ENCODE peak calls at places on chromosomes 12 and 14, in eight cellular contexts. P is GM13977, W is cardiac fibroblast, G is ovary, O is left ventricle myocardium inferior, S is BE2C, U is Calu3, N is OCI-LY7. V is an unnamed sample.

GRCh38 chr14:103723176-103724081 is 7.8 kb downstream of the ZFYVE21 start:
- DNase-seq in G (no peak), S (no peak), W (peak; percentile 21), P (no peak), O (no peak), U (no peak), N (no peak), V (no peak)

GRCh38 chr12:113796852-113797534 is 169.1 kb downstream of the RBM19 start:
- DNase-seq in N (no peak), U (no peak), G (no peak), W (no peak), P (no peak), S (no peak), O (no peak), V (no peak)

GRCh38 chr14:85257287-85257686 is 272.7 kb upstream of the FLRT2 start:
- DNase-seq in S (no peak), U (no peak), G (no peak), P (no peak), O (no peak), N (no peak), W (no peak), V (no peak)

GRCh38 chr14:97788364-97788763 is 991.2 kb downstream of the VRK1 start:
- DNase-seq in U (no peak), O (no peak), P (no peak), N (no peak), S (no peak), G (no peak), W (no peak), V (no peak)

GRCh38 chr12:1839464-1839863 is 19.1 kb downstream of the LRTM2 start:
- DNase-seq in S (no peak), O (no peak), P (no peak), W (no peak), N (no peak), U (no peak), G (no peak), V (no peak)

GRCh38 chr14:99194136-99194535 is 77.9 kb downstream of the BCL11B start:
- DNase-seq in P (no peak), W (no peak), N (no peak), O (no peak), G (no peak), S (no peak), U (no peak), V (no peak)

GRCh38 chr12:8145754-8146415 is 10.9 kb upstream of the ZNF705A start:
- DNase-seq in P (no peak), U (no peak), W (peak; percentile 93), S (peak; percentile 42), O (peak; percentile 50), G (peak; percentile 21), N (no peak), V (peak; percentile 35)

GRCh38 chr14:52012635-52013034 is 23.3 kb downstream of the RTRAF start:
- DNase-seq in W (peak; percentile 95), U (no peak), P (no peak), N (no peak), S (peak; percentile 30), G (peak; percentile 49), O (peak; percentile 76), V (no peak)

DNA sequence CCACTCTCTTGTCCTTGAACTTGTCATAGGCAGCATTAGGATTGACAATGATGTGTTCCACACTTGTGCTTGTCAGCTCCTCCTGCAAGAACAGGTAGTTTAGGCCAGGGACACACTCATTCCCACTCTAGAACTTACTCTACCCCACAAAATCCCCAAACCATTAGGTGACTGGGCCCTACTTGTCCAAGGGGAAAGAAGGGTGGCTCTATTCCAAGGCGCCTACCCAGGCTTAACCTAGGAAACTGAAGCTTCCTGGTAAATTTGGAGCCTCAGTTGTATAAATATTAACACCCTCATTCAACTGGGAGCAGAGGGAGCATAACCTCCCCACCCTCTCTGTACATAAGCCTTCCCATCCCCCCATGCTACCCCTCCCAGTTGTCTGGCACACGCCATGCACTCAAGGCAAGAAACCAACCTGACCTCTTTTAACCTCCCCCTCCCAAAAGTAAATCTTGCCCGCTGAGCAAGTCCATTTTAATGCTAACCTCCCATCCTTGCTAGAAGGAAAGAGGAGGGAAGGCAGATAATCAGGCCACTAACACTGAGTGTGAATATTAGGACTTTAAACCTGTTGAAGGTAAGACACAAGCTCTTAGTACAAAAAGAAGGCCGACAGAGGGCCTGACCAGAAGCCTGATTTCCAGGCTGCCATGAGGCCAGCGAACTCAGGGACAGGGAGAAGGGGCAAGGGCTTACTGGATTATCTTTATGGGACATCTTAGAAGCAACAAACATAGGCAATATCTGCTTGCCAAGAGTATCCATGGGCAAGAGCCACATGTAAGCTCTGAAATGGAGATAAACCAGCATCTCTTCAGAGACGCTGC is 11.0 kb downstream of the DCTN2 start:
- DNase-seq in O (no peak), W (no peak), N (no peak), U (no peak), S (no peak), G (no peak), P (no peak), V (no peak)
- TF ChIP-seq CTCF in O (no peak), W (no peak), N (no peak), U (no peak), S (no peak), G (no peak), P (no peak), V (no peak)

GRCh38 chr12:44875417-44875953 is 630 bp downstream of the NELL2 start:
- DNase-seq in S (no peak), N (peak; percentile 4), P (peak; percentile 25), O (no peak), W (no peak), G (no peak), U (no peak), V (peak; percentile 39)

GRCh38 chr12:44873898-44874297 is 2.2 kb downstream of the NELL2 start:
- DNase-seq in O (no peak), G (no peak), P (peak; percentile 9), S (no peak), U (no peak), W (peak; percentile 12), N (peak; percentile 41), V (no peak)

GRCh38 chr12:44875954-44876553 is at the start of gene NELL2:
- DNase-seq in W (peak; percentile 26), S (peak; percentile 48), P (peak; percentile 75), U (peak; percentile 24), G (no peak), O (no peak), N (peak; percentile 24), V (peak; percentile 74)

GRCh38 chr12:44874981-44875416 is 1.1 kb downstream of the NELL2 start:
- DNase-seq in G (no peak), S (no peak), N (peak; percentile 18), U (no peak), P (peak; percentile 30), O (no peak), W (no peak), V (peak; percentile 17)

DNA sequence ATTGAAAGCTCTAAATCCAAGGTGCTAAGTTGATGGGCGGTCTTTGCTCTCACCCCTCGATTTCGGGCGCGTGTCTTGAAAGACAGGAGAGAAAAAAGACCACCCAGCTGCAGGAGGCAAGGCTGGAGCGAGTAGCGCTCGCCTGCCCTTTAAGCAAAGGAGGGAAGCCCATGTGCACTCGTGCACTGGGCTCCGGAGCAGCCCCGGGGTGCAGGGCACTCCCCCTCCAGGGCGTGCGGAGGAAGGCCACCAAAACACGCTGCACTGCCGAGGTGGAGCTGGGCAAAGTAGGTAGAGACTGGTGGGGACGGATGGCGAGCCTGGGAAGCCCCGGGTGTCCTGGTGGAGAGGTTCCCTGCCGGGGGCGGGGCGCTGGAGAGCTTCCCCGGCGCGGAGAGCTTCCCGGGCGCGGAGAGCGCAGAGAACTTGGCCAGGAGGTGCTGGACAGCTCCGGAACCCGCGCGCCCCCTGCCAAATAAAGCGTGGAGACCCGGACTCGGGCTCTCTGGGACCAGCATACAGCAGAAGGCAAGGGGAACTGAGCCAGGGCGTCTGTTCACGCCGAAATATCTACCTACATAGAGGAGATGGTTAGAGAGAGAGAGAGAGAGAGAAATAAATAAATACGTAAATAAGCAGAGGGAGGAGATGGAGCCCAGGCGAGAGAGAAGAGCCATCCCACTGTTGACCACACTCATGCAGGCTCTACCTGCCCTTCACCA is 600 bp upstream of the NELL2 start:
- DNase-seq in W (peak; percentile 19), S (peak; percentile 27), G (no peak), O (no peak), N (peak; percentile 22), U (peak; percentile 24), P (peak; percentile 44), V (peak; percentile 87)
- TF ChIP-seq CTCF in W (peak; percentile 3), S (no peak), G (no peak), O (no peak), N (peak; percentile 6), U (no peak), P (no peak), V (no peak)

GRCh38 chr12:42915426-42915825 is 325.9 kb upstream of the PRICKLE1 start:
- DNase-seq in P (no peak), U (no peak), W (no peak), N (no peak), O (no peak), G (no peak), S (no peak), V (no peak)

GRCh38 chr12:42905419-42905705 is 315.8 kb upstream of the PRICKLE1 start:
- DNase-seq in O (no peak), N (no peak), U (no peak), P (no peak), W (no peak), S (no peak), G (no peak), V (no peak)

GRCh38 chr12:42912367-42912766 is 322.8 kb upstream of the PRICKLE1 start:
- DNase-seq in P (no peak), O (no peak), W (no peak), U (no peak), N (no peak), G (no peak), S (no peak), V (no peak)

GRCh38 chr12:42916143-42916542 is 326.6 kb upstream of the PRICKLE1 start:
- DNase-seq in G (no peak), N (no peak), P (no peak), W (no peak), S (no peak), U (peak; percentile 4), O (no peak), V (no peak)

DNA sequence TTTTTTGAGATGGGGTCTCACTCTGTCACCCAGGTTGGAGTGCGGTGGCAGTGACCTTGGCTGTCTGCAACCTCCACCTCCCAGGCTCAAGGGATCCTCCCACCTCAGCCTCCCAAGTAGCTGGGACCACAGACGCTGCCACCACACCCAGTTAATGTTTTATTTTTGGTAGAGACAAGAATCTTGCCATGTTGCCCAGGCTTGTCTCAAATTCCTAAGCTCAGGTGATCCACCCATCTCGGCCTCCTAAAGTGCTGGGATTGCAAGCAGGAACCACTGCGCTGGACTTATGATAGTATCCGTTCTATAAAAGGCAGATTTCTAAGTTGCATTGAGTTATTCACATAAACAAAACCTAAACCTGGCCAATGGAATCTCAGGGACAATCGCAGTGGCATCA is 321.1 kb upstream of the PRICKLE1 start:
- DNase-seq in U (no peak), O (no peak), N (no peak), P (no peak), S (no peak), G (no peak), W (no peak), V (no peak)
- TF ChIP-seq CTCF in U (no peak), O (no peak), N (no peak), P (no peak), S (no peak), G (no peak), W (no peak), V (no peak)

DNA sequence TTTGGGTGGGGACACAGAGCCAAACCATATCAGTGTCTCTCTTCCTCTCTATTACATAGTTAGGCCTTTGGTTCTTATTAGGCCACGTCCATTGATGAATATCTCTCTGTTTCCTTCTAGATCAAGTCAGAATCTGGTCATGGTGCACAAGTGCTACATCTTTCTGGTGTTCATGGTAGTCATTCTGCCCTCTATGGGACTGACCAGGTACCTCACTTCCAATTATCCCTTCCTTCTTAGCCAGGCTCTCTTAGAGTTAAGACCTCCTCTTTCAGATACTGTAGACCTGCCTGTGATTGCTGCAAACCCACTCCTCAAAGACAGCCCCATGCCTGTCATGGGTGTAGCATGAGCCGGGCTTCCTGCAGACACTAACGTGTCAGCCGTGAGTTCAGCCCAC is 25.2 kb downstream of the NGB start:
- DNase-seq in G (no peak), P (no peak), N (no peak), S (no peak), U (no peak), O (no peak), W (no peak), V (no peak)
- TF ChIP-seq CTCF in G (no peak), P (no peak), N (peak; percentile 34), S (peak; percentile 30), U (no peak), O (no peak), W (no peak), V (no peak)